ENCODE peak calls at places on chromosomes 5 and 9, in ten cellular contexts. E is upper lobe of right lung, I is left lung, O is Panc1, X is pancreas, N is psoas muscle, H is right cardiac atrium, A is RWPE2, P is upper lobe of left lung, T is heart right ventricle. D is an unnamed sample.

GRCh38 chr9:118891213-118891612 is 478.0 kb downstream of the BRINP1 start:
- ATAC-seq in E (no peak), I (no peak), O (no peak), X (no peak), N (no peak), H (no peak), A (no peak), P (no peak), T (no peak), D (no peak)

GRCh38 chr5:43075319-43076293 is 35.5 kb upstream of the ANXA2R start:
- ATAC-seq in E (no peak), I (no peak), O (no peak), X (no peak), N (peak; percentile 69), H (peak; percentile 42), A (no peak), P (peak; percentile 43), T (no peak), D (peak; percentile 22)

GRCh38 chr9:35669331-35670145 is 4.2 kb upstream of the CA9 start:
- ATAC-seq in E (no peak), I (no peak), O (no peak), X (peak; percentile 79), N (no peak), H (no peak), A (peak; percentile 44), P (no peak), T (no peak), D (no peak)

GRCh38 chr9:108056083-108056804 is 566.7 kb upstream of the KLF4 start:
- ATAC-seq in E (no peak), I (no peak), O (no peak), X (no peak), N (no peak), H (no peak), A (peak; percentile 50), P (no peak), T (no peak), D (no peak)

GRCh38 chr5:156328766-156329165 is 1.8 kb downstream of the SGCD start:
- ATAC-seq in E (no peak), I (no peak), O (no peak), X (no peak), N (peak; percentile 75), H (peak; percentile 65), A (no peak), P (no peak), T (peak; percentile 36), D (no peak)

GRCh38 chr5:131242728-131243255 is 21.1 kb upstream of the CDC42SE2 start:
- ATAC-seq in E (peak; percentile 23), I (peak; percentile 41), O (no peak), X (no peak), N (no peak), H (no peak), A (peak; percentile 96), P (no peak), T (no peak), D (no peak)

GRCh38 chr9:136292591-136293448 is 11.1 kb downstream of the CCDC187 start:
- ATAC-seq in E (no peak), I (no peak), O (no peak), X (no peak), N (no peak), H (no peak), A (peak; percentile 20), P (no peak), T (no peak), D (no peak)

GRCh38 chr5:53243403-53243802 is 133.8 kb upstream of the MOCS2 start:
- ATAC-seq in E (no peak), I (no peak), O (no peak), X (no peak), N (no peak), H (no peak), A (no peak), P (no peak), T (no peak), D (no peak)

GRCh38 chr9:18923167-18923566 is 109.8 kb downstream of the SAXO1 start:
- ATAC-seq in E (no peak), I (no peak), O (no peak), X (no peak), N (no peak), H (no peak), A (no peak), P (no peak), T (no peak), D (no peak)

GRCh38 chr9:18925880-18926279 is 107.1 kb downstream of the SAXO1 start:
- ATAC-seq in E (no peak), I (no peak), O (no peak), X (no peak), N (no peak), H (no peak), A (no peak), P (no peak), T (no peak), D (no peak)

GRCh38 chr9:18926513-18926912 is 106.5 kb downstream of the SAXO1 start:
- ATAC-seq in E (no peak), I (no peak), O (no peak), X (no peak), N (no peak), H (no peak), A (no peak), P (no peak), T (no peak), D (no peak)

GRCh38 chr9:18923671-18924430 is 109.2 kb downstream of the SAXO1 start:
- ATAC-seq in E (no peak), I (no peak), O (no peak), X (no peak), N (no peak), H (no peak), A (no peak), P (no peak), T (no peak), D (no peak)

GRCh38 chr9:18928711-18929110 is 104.3 kb downstream of the SAXO1 start:
- ATAC-seq in E (no peak), I (no peak), O (no peak), X (no peak), N (no peak), H (no peak), A (no peak), P (no peak), T (no peak), D (no peak)
- H3K27me3 ChIP-seq in E (no peaks in the 10 kb centered on the region), I (no peaks in the 10 kb centered on the region), O (no peaks in the 10 kb centered on the region), X (no peaks in the 10 kb centered on the region), N (no peaks in the 10 kb centered on the region), H (no peaks in the 10 kb centered on the region), A (no peaks in the 10 kb centered on the region), P (no peaks in the 10 kb centered on the region), T (no peaks in the 10 kb centered on the region), D (no peaks in the 10 kb centered on the region)

GRCh38 chr9:21810388-21810787 is 8.0 kb downstream of the MTAP start:
- ATAC-seq in E (no peak), I (no peak), O (no peak), X (no peak), N (no peak), H (no peak), A (peak; percentile 16), P (no peak), T (no peak), D (no peak)

GRCh38 chr9:21810881-21811280 is 8.4 kb downstream of the MTAP start:
- ATAC-seq in E (no peak), I (no peak), O (no peak), X (no peak), N (no peak), H (peak; percentile 68), A (no peak), P (no peak), T (no peak), D (no peak)

GRCh38 chr9:21812415-21812814 is 10.0 kb downstream of the MTAP start:
- ATAC-seq in E (no peak), I (no peak), O (peak; percentile 57), X (no peak), N (no peak), H (no peak), A (peak; percentile 82), P (no peak), T (no peak), D (peak; percentile 37)

GRCh38 chr9:21812945-21813568 is 10.6 kb downstream of the MTAP start:
- ATAC-seq in E (peak; percentile 91), I (peak; percentile 92), O (peak; percentile 86), X (peak; percentile 96), N (peak; percentile 84), H (peak; percentile 77), A (peak; percentile 48), P (peak; percentile 95), T (peak; percentile 80), D (peak; percentile 67)

DNA sequence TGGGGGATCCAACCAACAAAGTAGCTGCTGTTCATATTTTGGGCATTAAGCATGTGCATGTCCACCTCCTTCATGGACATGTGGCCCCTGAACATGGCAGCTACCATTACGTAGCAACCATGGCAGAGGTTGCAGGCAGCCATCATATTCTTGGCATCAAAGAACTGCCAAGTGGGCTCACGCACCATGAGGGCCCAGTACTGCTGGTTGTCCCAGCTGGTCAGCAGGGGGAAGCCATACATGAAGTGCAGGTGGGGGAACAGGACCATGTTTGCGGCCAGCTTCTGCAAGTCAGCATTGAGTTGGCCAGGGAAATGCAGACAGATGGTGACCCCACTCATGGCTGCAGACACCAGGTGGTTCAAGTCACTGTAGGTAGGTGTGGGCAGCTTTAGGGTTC is 9.5 kb downstream of the MTAP start:
- ATAC-seq in E (no peak), I (no peak), O (no peak), X (no peak), N (no peak), H (no peak), A (no peak), P (no peak), T (no peak), D (no peak)
- H3K4me3 ChIP-seq in E (no peak overlapping the region), I (no peak overlapping the region), O (no peak overlapping the region), X (no peak overlapping the region), N (no peak overlapping the region), H (no peak overlapping the region), A (no peak overlapping the region), P (no peak overlapping the region), T (no peak overlapping the region), D (no peak overlapping the region)

DNA sequence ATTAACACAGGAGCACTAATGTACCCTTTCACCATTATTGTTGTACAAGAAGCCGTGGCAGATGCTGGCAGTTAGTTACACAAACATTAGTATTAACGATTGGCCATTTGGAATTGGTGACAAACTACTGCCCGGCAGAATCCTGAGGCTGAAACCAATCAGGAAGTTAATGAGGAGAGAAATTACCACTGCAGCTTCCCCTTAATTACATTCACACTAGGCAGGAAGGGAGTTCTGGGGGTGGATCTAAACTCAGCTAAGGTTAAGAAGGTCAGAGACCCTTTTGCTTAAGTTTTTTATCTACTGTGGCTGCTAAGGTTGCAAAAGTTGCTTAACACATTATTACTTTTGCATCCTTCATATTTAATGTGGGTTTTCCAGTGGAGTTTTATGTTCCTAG is 9.5 kb upstream of the DMRT3 start:
- ATAC-seq in E (no peak), I (no peak), O (no peak), X (no peak), N (no peak), H (no peak), A (no peak), P (no peak), T (no peak), D (no peak)
- H3K27me3 ChIP-seq in E (peaks cover 98% of the 10 kb centered on the region), I (peaks cover 92% of the 10 kb centered on the region), O (no peaks in the 10 kb centered on the region), X (peaks cover 10% of the 10 kb centered on the region), N (peaks cover 3% of the 10 kb centered on the region), H (peaks cover 5% of the 10 kb centered on the region), A (peaks cover 96% of the 10 kb centered on the region), P (peaks cover 46% of the 10 kb centered on the region), T (peaks cover 38% of the 10 kb centered on the region), D (peaks cover 97% of the 10 kb centered on the region)

DNA sequence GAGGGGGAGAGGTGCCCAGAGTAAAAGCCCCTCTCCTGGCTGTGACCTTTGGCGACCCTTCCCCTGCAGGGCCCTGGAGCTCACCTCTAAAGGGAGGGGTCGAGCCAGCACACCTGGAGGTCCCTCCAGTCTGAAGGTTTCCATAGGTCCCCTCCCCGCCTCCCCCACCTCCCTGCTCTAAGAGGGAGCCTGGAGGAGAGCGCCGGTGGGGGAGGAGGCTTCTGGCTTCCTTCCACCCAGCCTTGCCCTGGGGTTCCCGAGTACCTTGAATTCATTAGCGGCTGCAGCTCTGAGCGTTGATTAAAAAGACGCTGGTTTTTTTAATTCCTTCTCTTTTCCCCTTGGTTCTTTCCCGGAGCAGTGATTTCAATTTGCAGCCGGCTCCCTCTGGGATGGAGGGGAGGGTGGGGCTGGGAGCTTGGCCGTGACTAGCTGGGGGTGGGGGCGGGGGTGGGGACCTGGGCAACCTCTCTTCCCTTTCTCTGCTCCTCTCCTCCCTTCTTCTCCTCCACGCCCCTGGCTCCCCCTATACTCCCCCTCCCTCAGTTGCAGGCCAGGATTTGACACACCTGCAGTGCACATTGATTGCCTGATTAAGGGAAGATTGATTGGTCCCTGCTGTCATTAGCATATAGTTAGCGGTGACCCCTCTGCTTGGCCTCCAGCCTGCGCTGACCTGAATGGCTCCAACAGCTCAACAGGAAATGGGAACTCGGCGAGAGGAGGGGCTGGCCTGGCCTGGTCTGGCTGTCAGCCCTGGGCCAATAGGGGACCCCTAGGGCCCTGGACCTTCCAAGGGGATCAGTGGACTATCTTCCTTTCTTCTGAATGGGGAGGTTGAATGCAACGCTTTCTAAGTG is 67.5 kb upstream of the RAPGEF1 start:
- ATAC-seq in E (no peak), I (no peak), O (no peak), X (no peak), N (no peak), H (no peak), A (no peak), P (no peak), T (no peak), D (no peak)
- H3K4me3 ChIP-seq in E (no peak overlapping the region), I (no peak overlapping the region), O (no peak overlapping the region), X (no peak overlapping the region), N (no peak overlapping the region), H (no peak overlapping the region), A (no peak overlapping the region), P (no peak overlapping the region), T (no peak overlapping the region), D (no peak overlapping the region)

D was measured in gastroesophageal sphincter.